ENCODE peak calls at places on chromosomes 4 and X, in seven cellular contexts. C, L, X, Y, F, A and Q are unnamed samples.

GRCh38 chr4:25351777-25352421 is 25.2 kb upstream of the ANAPC4 start:
- DNase-seq in Y (no peak), X (no peak), A (peak; percentile 35), F (no peak), C (no peak), L (no peak), Q (no peak)

GRCh38 chr4:5165419-5166369 is 114.4 kb downstream of the STK32B start:
- DNase-seq in F (no peak), X (no peak), L (peak; percentile 29), Y (no peak), C (peak; percentile 70), A (no peak), Q (no peak)

GRCh38 chr4:48635310-48635709 is 144.8 kb downstream of the FRYL start:
- DNase-seq in A (peak; percentile 49), L (no peak), F (no peak), C (no peak), X (no peak), Y (no peak), Q (no peak)

GRCh38 chr4:75908555-75908954 is 6.3 kb upstream of the PPEF2 start:
- DNase-seq in Y (no peak), X (no peak), F (no peak), L (no peak), C (no peak), A (no peak), Q (no peak)

GRCh38 chrX:139077303-139078131 is 366.0 kb upstream of the FGF13 start:
- DNase-seq in F (no peak), C (no peak), A (peak; percentile 79), X (no peak), L (no peak), Y (peak; percentile 29), Q (no peak)

GRCh38 chr4:104404384-104404783 is 90.3 kb downstream of the CXXC4 start:
- DNase-seq in A (no peak), C (no peak), L (no peak), X (no peak), Y (no peak), F (no peak), Q (no peak)

GRCh38 chr4:174119818-174120217 is 163.6 kb downstream of the FBXO8 start:
- DNase-seq in A (peak; percentile 19), F (no peak), C (no peak), Y (no peak), X (no peak), L (peak; percentile 5), Q (no peak)

GRCh38 chr4:16439003-16439402 is 212.7 kb upstream of the TAPT1 start:
- DNase-seq in L (no peak), F (no peak), A (peak; percentile 49), C (no peak), X (no peak), Y (peak; percentile 52), Q (no peak)

GRCh38 chr4:148030486-148030885 is 298.6 kb downstream of the ARHGAP10 start:
- DNase-seq in A (peak; percentile 79), Y (peak; percentile 59), L (no peak), F (no peak), X (no peak), C (no peak), Q (no peak)

GRCh38 chr4:98996056-98996941 is 778 bp downstream of the METAP1 start:
- DNase-seq in X (peak; percentile 67), A (peak; percentile 28), L (peak; percentile 49), C (no peak), Y (no peak), F (no peak), Q (no peak)

GRCh38 chr4:152822323-152822722 is 42.6 kb downstream of the ARFIP1 start:
- DNase-seq in F (no peak), L (no peak), C (no peak), X (no peak), Y (no peak), A (no peak), Q (no peak)

GRCh38 chrX:120014354-120015129 is 62.9 kb downstream of the RHOXF2B start:
- DNase-seq in A (no peak), C (no peak), L (no peak), Y (no peak), F (no peak), X (no peak), Q (no peak)

GRCh38 chr4:101621120-101621519 is 169.4 kb upstream of the BANK1 start:
- DNase-seq in Y (peak; percentile 12), X (no peak), F (no peak), C (no peak), L (no peak), A (peak; percentile 78), Q (no peak)

GRCh38 chrX:13428055-13428786 is 108.4 kb upstream of the ATXN3L start:
- DNase-seq in X (no peak), A (peak; percentile 92), F (no peak), L (no peak), C (peak; percentile 86), Y (peak; percentile 85), Q (no peak)

GRCh38 chr4:140136509-140136908 is 17.5 kb downstream of the MAML3 start:
- DNase-seq in X (no peak), F (no peak), C (no peak), Y (no peak), L (no peak), A (peak; percentile 77), Q (no peak)

GRCh38 chr4:14100349-14100748 is 472.8 kb upstream of the BOD1L1 start:
- DNase-seq in F (no peak), X (no peak), A (no peak), Y (no peak), L (no peak), C (no peak), Q (no peak)

GRCh38 chr4:88965053-88965452 is 91.9 kb downstream of the FAM13A start:
- DNase-seq in X (no peak), Y (no peak), C (no peak), F (no peak), L (no peak), A (no peak), Q (no peak)

GRCh38 chr4:1332686-1333085 is 14.3 kb upstream of the UVSSA start:
- DNase-seq in L (no peak), F (no peak), A (no peak), C (no peak), X (peak; percentile 61), Y (no peak), Q (peak; percentile 44)

GRCh38 chr4:9923195-9923812 is 98.0 kb downstream of the SLC2A9 start:
- DNase-seq in A (no peak), F (no peak), X (no peak), Y (no peak), C (no peak), L (no peak), Q (no peak)

GRCh38 chr4:9927317-9928007 is 93.8 kb downstream of the SLC2A9 start:
- DNase-seq in A (no peak), C (no peak), Y (no peak), F (no peak), L (no peak), X (no peak), Q (no peak)

GRCh38 chr4:9925750-9926439 is 95.4 kb downstream of the SLC2A9 start:
- DNase-seq in X (no peak), L (no peak), Y (no peak), F (no peak), A (no peak), C (no peak), Q (no peak)

GRCh38 chr4:9926591-9926990 is 94.7 kb downstream of the SLC2A9 start:
- DNase-seq in X (no peak), A (no peak), C (no peak), L (no peak), F (no peak), Y (no peak), Q (no peak)

DNA sequence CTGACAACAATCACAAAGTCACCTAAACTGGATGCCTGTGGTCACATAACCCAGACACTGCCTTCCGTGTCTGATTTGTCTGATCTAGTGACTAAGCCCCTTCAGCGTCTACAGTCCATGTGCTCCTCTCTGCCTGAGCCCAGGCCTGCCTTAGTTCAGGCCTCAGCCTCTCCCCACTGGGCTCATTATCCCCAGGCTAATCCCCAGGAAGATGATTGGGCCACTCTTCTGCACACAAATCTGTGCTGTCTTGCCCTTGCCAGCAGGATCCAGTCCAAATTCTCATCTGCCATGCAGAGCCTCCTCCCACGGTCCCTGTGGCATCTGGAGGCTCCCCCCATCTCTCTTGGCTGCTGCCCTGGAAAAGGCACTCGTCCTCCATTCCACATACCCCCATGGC is 96.5 kb downstream of the SLC2A9 start:
- DNase-seq in L (no peak), X (no peak), F (no peak), Y (no peak), C (no peak), A (no peak), Q (no peak)
- H3K4me3 ChIP-seq in L (no peak overlapping the region), X (no peak overlapping the region), F (no peak overlapping the region), Y (no peak overlapping the region), C (no peak overlapping the region), A (no peak overlapping the region), Q (no peak overlapping the region)

GRCh38 chr4:182083681-182084410 is 159.4 kb upstream of the TENM3 start:
- DNase-seq in L (no peak), A (no peak), F (no peak), X (no peak), Y (no peak), C (no peak), Q (no peak)
- H3K4me3 ChIP-seq in L (no peak overlapping the region), A (no peak overlapping the region), F (no peak overlapping the region), X (no peak overlapping the region), Y (no peak overlapping the region), C (peak overlapping the region; percentile 12), Q (no peak overlapping the region)

GRCh38 chrX:2439613-2440012 is 61.2 kb downstream of the DHRSX start:
- DNase-seq in C (no peak), F (no peak), X (no peak), L (no peak), A (no peak), Y (no peak), Q (no peak)
- H3K4me3 ChIP-seq in C (no peak overlapping the region), F (no peak overlapping the region), X (no peak overlapping the region), L (no peak overlapping the region), A (no peak overlapping the region), Y (no peak overlapping the region), Q (no peak overlapping the region)

GRCh38 chr4:154741877-154742851 is 1.6 kb upstream of the LRAT start:
- DNase-seq in L (peak; percentile 59), C (no peak), Y (no peak), F (no peak), X (no peak), A (no peak), Q (no peak)

GRCh38 chr4:154740462-154740861 is 3.3 kb upstream of the LRAT start:
- DNase-seq in Y (no peak), X (no peak), A (no peak), C (no peak), L (no peak), F (no peak), Q (no peak)

GRCh38 chr4:154743683-154744340 is at the start of gene LRAT:
- DNase-seq in F (no peak), X (no peak), A (peak; percentile 8), L (peak; percentile 81), C (no peak), Y (no peak), Q (peak; percentile 79)

GRCh38 chr4:154741131-154741530 is 2.7 kb upstream of the LRAT start:
- DNase-seq in Y (no peak), F (no peak), X (no peak), A (no peak), C (no peak), L (no peak), Q (no peak)

DNA sequence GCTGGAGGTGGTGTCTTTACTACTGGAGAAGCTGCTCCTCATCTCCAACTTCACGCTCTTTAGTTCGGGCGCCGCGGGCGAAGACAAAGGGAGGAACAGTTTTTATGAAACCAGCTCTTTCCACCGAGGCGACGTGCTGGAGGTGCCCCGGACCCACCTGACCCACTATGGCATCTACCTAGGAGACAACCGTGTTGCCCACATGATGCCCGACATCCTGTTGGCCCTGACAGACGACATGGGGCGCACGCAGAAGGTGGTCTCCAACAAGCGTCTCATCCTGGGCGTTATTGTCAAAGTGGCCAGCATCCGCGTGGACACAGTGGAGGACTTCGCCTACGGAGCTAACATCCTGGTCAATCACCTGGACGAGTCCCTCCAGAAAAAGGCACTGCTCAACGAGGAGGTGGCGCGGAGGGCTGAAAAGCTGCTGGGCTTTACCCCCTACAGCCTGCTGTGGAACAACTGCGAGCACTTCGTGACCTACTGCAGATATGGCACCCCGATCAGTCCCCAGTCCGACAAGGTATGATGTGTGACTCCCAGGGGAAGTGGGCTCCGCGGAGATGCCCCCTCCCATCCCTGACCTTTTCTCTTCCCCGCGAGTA is 645 bp downstream of the LRAT start:
- DNase-seq in L (no peak), C (no peak), X (no peak), Y (no peak), A (no peak), F (no peak), Q (no peak)
- H3K4me3 ChIP-seq in L (peak overlapping the region; percentile 54), C (no peak overlapping the region), X (peak overlapping the region; percentile 60), Y (peak overlapping the region; percentile 29), A (peak overlapping the region; percentile 39), F (peak overlapping the region; percentile 14), Q (peak overlapping the region; percentile 57)